ENCODE peak calls at places on chromosome 1, in five cellular contexts. One of them, this sample, is unnamed.

GRCh38 chr1:216732121-216732520 is 8.9 kb upstream of the ESRRG start:
- DNase-seq in K562: no peak
- DNase-seq in H1: no peak
- DNase-seq in HepG2: no peak
- DNase-seq in GM12878: no peak
- DNase-seq in this sample: no peak

GRCh38 chr1:162987866-162988265 is 81.3 kb upstream of the RGS4 start:
- DNase-seq in K562: no peak
- DNase-seq in H1: no peak
- DNase-seq in HepG2: no peak
- DNase-seq in GM12878: no peak
- DNase-seq in this sample: no peak

GRCh38 chr1:73953611-73954010 is 244.4 kb downstream of the LRRIQ3 start:
- DNase-seq in K562: no peak
- DNase-seq in H1: no peak
- DNase-seq in HepG2: no peak
- DNase-seq in GM12878: no peak
- DNase-seq in this sample: no peak

GRCh38 chr1:34549199-34549598 is 205.6 kb upstream of the GJB5 start:
- DNase-seq in K562: no peak
- DNase-seq in H1: peak
- DNase-seq in HepG2: peak
- DNase-seq in GM12878: no peak
- DNase-seq in this sample: no peak

GRCh38 chr1:7613106-7613850 is 157.8 kb upstream of the VAMP3 start:
- DNase-seq in K562: no peak
- DNase-seq in H1: no peak
- DNase-seq in HepG2: no peak
- DNase-seq in GM12878: no peak
- DNase-seq in this sample: no peak

GRCh38 chr1:44786138-44786840 is 1.7 kb downstream of the BEST4 start:
- DNase-seq in K562: peak
- DNase-seq in H1: no peak
- DNase-seq in HepG2: peak
- DNase-seq in GM12878: no peak
- DNase-seq in this sample: peak

GRCh38 chr1:101022294-101022693 is 3.3 kb downstream of the DPH5 start:
- DNase-seq in K562: no peak
- DNase-seq in H1: no peak
- DNase-seq in HepG2: no peak
- DNase-seq in GM12878: no peak
- DNase-seq in this sample: no peak

GRCh38 chr1:18452550-18452949 is 28.2 kb upstream of the KLHDC7A start:
- DNase-seq in K562: peak
- DNase-seq in H1: no peak
- DNase-seq in HepG2: peak
- DNase-seq in GM12878: peak
- DNase-seq in this sample: peak

GRCh38 chr1:163472267-163472666 is 150.5 kb downstream of the NUF2 start:
- DNase-seq in K562: no peak
- DNase-seq in H1: no peak
- DNase-seq in HepG2: no peak
- DNase-seq in GM12878: no peak
- DNase-seq in this sample: no peak

GRCh38 chr1:53459321-53460175 is at the start of gene DMRTB1:
- DNase-seq in K562: no peak
- DNase-seq in H1: no peak
- DNase-seq in HepG2: no peak
- DNase-seq in GM12878: no peak
- DNase-seq in this sample: no peak

GRCh38 chr1:191671236-191671635 is 487.0 kb upstream of the RGS18 start:
- DNase-seq in K562: no peak
- DNase-seq in H1: no peak
- DNase-seq in HepG2: no peak
- DNase-seq in GM12878: no peak
- DNase-seq in this sample: no peak
- TF ChIP-seq RFX5 in K562: no peak
- TF ChIP-seq RFX5 in H1: no peak
- TF ChIP-seq RFX5 in HepG2: no peak
- TF ChIP-seq RFX5 in GM12878: no peak
- TF ChIP-seq RFX5 in this sample: no peak

GRCh38 chr1:185440877-185441276 is 123.8 kb upstream of the IVNS1ABP start:
- DNase-seq in K562: no peak
- DNase-seq in H1: no peak
- DNase-seq in HepG2: no peak
- DNase-seq in GM12878: no peak
- DNase-seq in this sample: no peak
- TF ChIP-seq YY1 in K562: no peak
- TF ChIP-seq YY1 in H1: no peak
- TF ChIP-seq YY1 in HepG2: no peak
- TF ChIP-seq YY1 in GM12878: no peak
- TF ChIP-seq YY1 in this sample: no peak

GRCh38 chr1:39115271-39116110 is 89.0 kb upstream of the MACF1 start:
- DNase-seq in K562: peak
- DNase-seq in H1: no peak
- DNase-seq in HepG2: no peak
- DNase-seq in GM12878: no peak
- DNase-seq in this sample: no peak
- TF ChIP-seq RFX5 in K562: no peak
- TF ChIP-seq RFX5 in H1: no peak
- TF ChIP-seq RFX5 in HepG2: no peak
- TF ChIP-seq RFX5 in GM12878: no peak
- TF ChIP-seq RFX5 in this sample: no peak

GRCh38 chr1:26690157-26690556 is 5.7 kb upstream of the ARID1A start:
- DNase-seq in K562: no peak
- DNase-seq in H1: no peak
- DNase-seq in HepG2: no peak
- DNase-seq in GM12878: no peak
- DNase-seq in this sample: no peak

GRCh38 chr1:26690576-26691031 is 5.2 kb upstream of the ARID1A start:
- DNase-seq in K562: no peak
- DNase-seq in H1: no peak
- DNase-seq in HepG2: no peak
- DNase-seq in GM12878: no peak
- DNase-seq in this sample: no peak

GRCh38 chr1:26689504-26689903 is 6.3 kb upstream of the ARID1A start:
- DNase-seq in K562: no peak
- DNase-seq in H1: no peak
- DNase-seq in HepG2: no peak
- DNase-seq in GM12878: no peak
- DNase-seq in this sample: no peak

GRCh38 chr1:26684763-26685162 is 11.1 kb upstream of the ARID1A start:
- DNase-seq in K562: no peak
- DNase-seq in H1: no peak
- DNase-seq in HepG2: no peak
- DNase-seq in GM12878: no peak
- DNase-seq in this sample: no peak

DNA sequence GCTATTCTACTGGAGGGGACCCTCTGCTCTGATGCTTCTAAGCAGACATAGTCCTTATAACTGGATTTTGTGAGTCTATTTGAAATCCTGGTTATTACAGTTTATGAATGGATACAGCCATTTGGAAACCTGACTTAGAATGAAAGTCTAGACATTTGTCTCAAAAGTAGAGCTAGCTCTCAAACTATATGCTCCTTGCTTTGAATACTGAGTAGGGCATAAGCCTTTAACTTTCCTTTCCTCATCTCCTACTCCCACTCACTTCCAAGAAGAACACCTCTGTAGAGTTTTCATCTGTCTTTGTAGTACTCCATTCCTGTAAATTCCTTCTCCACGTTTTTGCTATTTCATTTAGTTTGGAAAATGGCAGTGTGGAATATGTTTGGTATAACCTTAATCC is 9.0 kb upstream of the ARID1A start:
- DNase-seq in K562: peak
- DNase-seq in H1: no peak
- DNase-seq in HepG2: no peak
- DNase-seq in GM12878: no peak
- DNase-seq in this sample: no peak
- TF ChIP-seq YY1 in K562: no peak
- TF ChIP-seq YY1 in H1: no peak
- TF ChIP-seq YY1 in HepG2: no peak
- TF ChIP-seq YY1 in GM12878: no peak
- TF ChIP-seq YY1 in this sample: peak

GRCh38 chr1:165696625-165697100 is 1.7 kb downstream of the ALDH9A1 start:
- DNase-seq in K562: no peak
- DNase-seq in H1: no peak
- DNase-seq in HepG2: no peak
- DNase-seq in GM12878: no peak
- DNase-seq in this sample: no peak
- TF ChIP-seq RFX5 in K562: no peak
- TF ChIP-seq RFX5 in H1: no peak
- TF ChIP-seq RFX5 in HepG2: no peak
- TF ChIP-seq RFX5 in GM12878: no peak
- TF ChIP-seq RFX5 in this sample: no peak

GRCh38 chr1:164767257-164768044 is 208.5 kb downstream of the PBX1 start:
- DNase-seq in K562: no peak
- DNase-seq in H1: no peak
- DNase-seq in HepG2: no peak
- DNase-seq in GM12878: no peak
- DNase-seq in this sample: no peak

GRCh38 chr1:164764333-164764732 is 205.3 kb downstream of the PBX1 start:
- DNase-seq in K562: no peak
- DNase-seq in H1: no peak
- DNase-seq in HepG2: no peak
- DNase-seq in GM12878: no peak
- DNase-seq in this sample: no peak

GRCh38 chr1:164765993-164766720 is 207.2 kb downstream of the PBX1 start:
- DNase-seq in K562: no peak
- DNase-seq in H1: no peak
- DNase-seq in HepG2: no peak
- DNase-seq in GM12878: no peak
- DNase-seq in this sample: no peak

GRCh38 chr1:164763098-164763497 is 204.1 kb downstream of the PBX1 start:
- DNase-seq in K562: no peak
- DNase-seq in H1: no peak
- DNase-seq in HepG2: no peak
- DNase-seq in GM12878: no peak
- DNase-seq in this sample: no peak

DNA sequence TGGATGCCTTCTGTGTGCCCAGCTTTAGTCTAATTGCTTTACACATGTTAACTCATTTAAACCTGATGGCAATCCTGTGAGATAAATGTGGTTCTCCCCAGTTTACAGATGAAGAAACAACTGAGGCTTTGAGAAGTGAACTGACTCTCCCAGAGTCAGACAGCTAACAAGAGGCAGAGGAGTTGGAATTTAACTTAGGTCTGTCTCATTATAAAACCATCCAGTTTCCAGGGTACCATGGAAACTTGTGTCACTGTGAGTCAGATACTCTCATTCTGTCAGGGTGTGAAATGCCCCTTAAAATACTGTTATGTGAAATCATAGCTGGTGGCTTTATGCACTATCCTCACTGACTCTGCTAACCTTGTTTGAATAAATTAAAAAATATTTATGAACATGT is 206.6 kb downstream of the PBX1 start:
- DNase-seq in K562: no peak
- DNase-seq in H1: no peak
- DNase-seq in HepG2: no peak
- DNase-seq in GM12878: no peak
- DNase-seq in this sample: no peak
- TF ChIP-seq YY1 in K562: no peak
- TF ChIP-seq YY1 in H1: no peak
- TF ChIP-seq YY1 in HepG2: no peak
- TF ChIP-seq YY1 in GM12878: no peak
- TF ChIP-seq YY1 in this sample: peak

GRCh38 chr1:63645301-63645700 is 52.1 kb downstream of the PGM1 start:
- DNase-seq in K562: no peak
- DNase-seq in H1: no peak
- DNase-seq in HepG2: no peak
- DNase-seq in GM12878: no peak
- DNase-seq in this sample: no peak
- TF ChIP-seq RFX5 in K562: no peak
- TF ChIP-seq RFX5 in H1: no peak
- TF ChIP-seq RFX5 in HepG2: no peak
- TF ChIP-seq RFX5 in GM12878: no peak
- TF ChIP-seq RFX5 in this sample: no peak

GRCh38 chr1:47765742-47766485 is 231.3 kb downstream of the TRABD2B start:
- DNase-seq in K562: peak
- DNase-seq in H1: no peak
- DNase-seq in HepG2: no peak
- DNase-seq in GM12878: no peak
- DNase-seq in this sample: no peak
- TF ChIP-seq YY1 in K562: no peak
- TF ChIP-seq YY1 in H1: no peak
- TF ChIP-seq YY1 in HepG2: no peak
- TF ChIP-seq YY1 in GM12878: no peak
- TF ChIP-seq YY1 in this sample: no peak